ENCODE peak calls at places on chromosomes 2 and 18, in eight cellular contexts. T is epithelial cell of esophagus; W is NCI-H524 treated with DMSO at 0.1 percent for 48 hours; R is HS-27A; K is omental fat pad; S is central memory CD4-positive, alpha-beta T cell; X is EH; D is Karpas-422. J is an unnamed sample.

GRCh38 chr2:238261718-238262375 is 22.0 kb upstream of the HES6 start:
- DNase-seq in T (no peak), W (no peak), R (no peak), K (no peak), S (no peak), X (no peak), D (no peak), J (no peak)

GRCh38 chr2:222900354-222900753 is 39.5 kb downstream of the ACSL3 start:
- DNase-seq in T (peak), W (no peak), R (no peak), K (no peak), S (no peak), X (peak), D (no peak), J (no peak)

GRCh38 chr2:29042581-29043075 is 31.7 kb downstream of the PCARE start:
- DNase-seq in T (no peak), W (peak), R (no peak), K (no peak), S (no peak), X (peak), D (no peak), J (peak)

GRCh38 chr2:190930411-190930810 is 49.8 kb downstream of the GLS start:
- DNase-seq in T (no peak), W (no peak), R (no peak), K (no peak), S (no peak), X (no peak), D (no peak), J (no peak)

GRCh38 chr2:142980246-142981068 is 103.0 kb downstream of the KYNU start:
- DNase-seq in T (peak), W (no peak), R (no peak), K (no peak), S (no peak), X (peak), D (peak), J (no peak)

GRCh38 chr2:168649562-168649961 is 152.9 kb upstream of the NOSTRIN start:
- DNase-seq in T (no peak), W (no peak), R (no peak), K (no peak), S (no peak), X (no peak), D (no peak), J (no peak)

GRCh38 chr18:79523738-79524180 is 128.0 kb downstream of the NFATC1 start:
- DNase-seq in T (no peak), W (no peak), R (no peak), K (no peak), S (peak), X (no peak), D (peak), J (no peak)

GRCh38 chr2:11492720-11493119 is 26.8 kb upstream of the E2F6 start:
- DNase-seq in T (no peak), W (no peak), R (no peak), K (no peak), S (no peak), X (no peak), D (no peak), J (no peak)

GRCh38 chr2:31828891-31829290 is 181.9 kb downstream of the MEMO1 start:
- DNase-seq in T (peak), W (no peak), R (no peak), K (no peak), S (no peak), X (peak), D (no peak), J (no peak)

J was measured in DMS 273 treated with DMSO at 0.1 percent for 48 hours.